ENCODE peak calls at places on chromosomes 1 and 21, in ten cellular contexts. H, Z, V, C, N, R, B, P, M and Q are unnamed samples.

GRCh38 chr21:26715878-26716506 is 129.2 kb downstream of the ADAMTS1 start:
- DNase-seq in M (no peak), B (peak), C (peak), R (peak), Z (no peak), H (no peak), V (no peak), N (peak), P (peak), Q (peak)

GRCh38 chr1:15843826-15844572 is 3.5 kb upstream of the SPEN start:
- DNase-seq in V (no peak), R (no peak), Z (no peak), N (no peak), C (no peak), P (no peak), M (no peak), H (no peak), B (no peak), Q (no peak)

GRCh38 chr1:13749543-13750307 is 49.7 kb downstream of the PRDM2 start:
- DNase-seq in H (no peak), P (peak), V (peak), Z (peak), M (no peak), N (no peak), B (peak), R (peak), C (peak), Q (peak)

GRCh38 chr1:160121388-160121787 is 5.8 kb downstream of the ATP1A2 start:
- DNase-seq in V (no peak), N (no peak), C (no peak), P (no peak), H (no peak), Z (no peak), M (no peak), R (no peak), B (no peak), Q (no peak)

GRCh38 chr21:39515684-39516083 is 63.9 kb downstream of the SH3BGR start:
- DNase-seq in P (no peak), V (no peak), N (no peak), B (no peak), H (no peak), M (no peak), Z (no peak), R (no peak), C (no peak), Q (no peak)

GRCh38 chr1:143660354-143660941 is 311.3 kb downstream of the FAM72C start:
- DNase-seq in H (no peak), Z (no peak), R (no peak), V (no peak), M (no peak), P (no peak), B (no peak), C (no peak), N (no peak), Q (no peak)

GRCh38 chr1:225230483-225230882 is 197.4 kb downstream of the LBR start:
- DNase-seq in P (no peak), N (no peak), M (no peak), H (no peak), V (no peak), Z (no peak), R (no peak), B (no peak), C (no peak), Q (no peak)

GRCh38 chr1:192579319-192579738 is 3.8 kb downstream of the RGS1 start:
- DNase-seq in P (peak), V (no peak), N (no peak), C (no peak), Z (no peak), B (peak), H (no peak), R (no peak), M (no peak), Q (peak)

GRCh38 chr1:201946224-201946908 is at the start of gene LMOD1:
- DNase-seq in P (peak), Z (peak), N (peak), B (peak), M (peak), H (peak), V (peak), R (peak), C (no peak), Q (peak)

GRCh38 chr21:27647401-27647800 is 680.5 kb upstream of the ADAMTS5 start:
- DNase-seq in C (no peak), B (peak), Z (no peak), N (no peak), P (no peak), V (no peak), M (no peak), H (no peak), R (no peak), Q (peak)

GRCh38 chr1:79519084-79519760 is 512.7 kb upstream of the ADGRL4 start:
- DNase-seq in P (no peak), Z (no peak), V (no peak), N (no peak), B (no peak), H (no peak), C (no peak), R (no peak), M (no peak), Q (no peak)

GRCh38 chr1:109732390-109732763 is 8.5 kb downstream of the GSTM3 start:
- DNase-seq in P (no peak), N (no peak), Z (no peak), R (no peak), M (no peak), V (no peak), B (no peak), C (no peak), H (no peak), Q (no peak)

GRCh38 chr1:242651817-242652216 is 127.3 kb upstream of the PLD5 start:
- DNase-seq in H (no peak), C (no peak), R (peak), M (no peak), N (peak), B (no peak), P (no peak), V (no peak), Z (no peak), Q (no peak)

GRCh38 chr1:63987014-63987630 is 213.3 kb downstream of the ROR1 start:
- DNase-seq in Z (no peak), P (peak), C (no peak), R (no peak), V (no peak), B (peak), N (no peak), H (no peak), M (no peak), Q (peak)

GRCh38 chr1:213070399-213070798 is 19.4 kb downstream of the RPS6KC1 start:
- DNase-seq in R (peak), Z (no peak), B (peak), M (peak), P (peak), V (no peak), N (no peak), H (no peak), C (no peak), Q (peak)

GRCh38 chr1:44630116-44630515 is 44.2 kb downstream of the TMEM53 start:
- DNase-seq in V (no peak), H (no peak), P (peak), N (no peak), C (no peak), B (peak), M (no peak), R (no peak), Z (no peak), Q (peak)

GRCh38 chr1:18561967-18562366 is 68.7 kb upstream of the PAX7 start:
- DNase-seq in V (no peak), Z (no peak), H (no peak), M (no peak), R (no peak), N (no peak), B (no peak), C (no peak), P (no peak), Q (no peak)

GRCh38 chr1:18557621-18558465 is 72.8 kb upstream of the PAX7 start:
- DNase-seq in C (no peak), Z (peak), N (no peak), B (peak), R (peak), P (no peak), H (peak), V (no peak), M (no peak), Q (no peak)

GRCh38 chr1:18556364-18556763 is 74.3 kb upstream of the PAX7 start:
- DNase-seq in V (no peak), P (peak), R (no peak), M (no peak), N (no peak), C (no peak), B (peak), Z (no peak), H (no peak), Q (peak)

GRCh38 chr1:18564661-18565060 is 66.0 kb upstream of the PAX7 start:
- DNase-seq in N (no peak), Z (no peak), V (no peak), R (no peak), H (no peak), P (no peak), M (no peak), C (no peak), B (no peak), Q (no peak)

GRCh38 chr1:18560692-18561091 is 70.0 kb upstream of the PAX7 start:
- DNase-seq in H (no peak), M (no peak), R (no peak), C (no peak), P (no peak), B (no peak), Z (no peak), V (no peak), N (no peak), Q (no peak)
- TF ChIP-seq CTCF in H (no peak), M (no peak), R (no peak), C (no peak), P (no peak), B (no peak), Z (no peak), V (no peak), N (no peak), Q (no peak)

GRCh38 chr21:34220556-34221195 is 143.1 kb upstream of the KCNE2 start:
- DNase-seq in V (no peak), M (no peak), C (no peak), N (no peak), P (no peak), R (no peak), Z (no peak), B (no peak), H (no peak), Q (no peak)
- H3K4me3 ChIP-seq in V (no peak), M (no peak), C (no peak), N (no peak), P (no peak), R (no peak), Z (no peak), B (no peak), H (no peak), Q (no peak)

DNA sequence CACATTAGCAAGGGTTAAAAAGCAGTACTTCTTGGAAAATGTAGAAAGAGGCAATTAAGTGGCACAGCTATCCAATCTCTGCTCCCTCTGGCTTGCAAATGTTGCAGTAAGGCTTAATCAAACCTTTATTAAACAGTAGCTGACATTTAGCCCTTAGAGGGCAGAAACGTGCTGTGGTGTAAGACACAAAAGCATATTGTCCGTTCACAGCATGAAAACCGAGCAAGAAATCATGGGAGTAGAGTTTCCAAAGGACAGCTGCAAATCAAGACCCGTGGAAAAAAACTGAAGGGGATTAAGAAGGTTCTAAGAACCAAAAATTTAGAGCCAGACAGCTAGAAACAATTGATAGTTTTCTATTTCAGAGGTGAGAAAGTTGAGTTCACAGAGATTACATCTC is 13.1 kb downstream of the ZP4 start:
- DNase-seq in C (no peak), B (no peak), Z (no peak), M (no peak), V (no peak), P (no peak), N (no peak), H (no peak), R (no peak), Q (no peak)
- TF ChIP-seq CTCF in C (no peak), B (no peak), Z (no peak), M (no peak), V (no peak), P (no peak), N (no peak), H (no peak), R (no peak), Q (no peak)

GRCh38 chr21:46667191-46667734 is 31.8 kb downstream of the PRMT2 start:
- DNase-seq in V (no peak), N (peak), M (no peak), H (no peak), P (peak), R (no peak), B (peak), Z (no peak), C (no peak), Q (peak)

GRCh38 chr21:46667735-46668380 is 32.4 kb downstream of the PRMT2 start:
- DNase-seq in P (peak), B (peak), Z (no peak), H (no peak), V (no peak), N (peak), M (no peak), C (no peak), R (peak), Q (peak)

GRCh38 chr21:46664316-46664995 is 29.0 kb downstream of the PRMT2 start:
- DNase-seq in N (no peak), V (no peak), P (no peak), R (no peak), H (no peak), B (no peak), Z (no peak), C (no peak), M (no peak), Q (no peak)

GRCh38 chr21:46665566-46665965 is 30.1 kb downstream of the PRMT2 start:
- DNase-seq in Z (no peak), P (no peak), R (no peak), H (no peak), M (no peak), B (peak), V (no peak), C (no peak), N (no peak), Q (no peak)

DNA sequence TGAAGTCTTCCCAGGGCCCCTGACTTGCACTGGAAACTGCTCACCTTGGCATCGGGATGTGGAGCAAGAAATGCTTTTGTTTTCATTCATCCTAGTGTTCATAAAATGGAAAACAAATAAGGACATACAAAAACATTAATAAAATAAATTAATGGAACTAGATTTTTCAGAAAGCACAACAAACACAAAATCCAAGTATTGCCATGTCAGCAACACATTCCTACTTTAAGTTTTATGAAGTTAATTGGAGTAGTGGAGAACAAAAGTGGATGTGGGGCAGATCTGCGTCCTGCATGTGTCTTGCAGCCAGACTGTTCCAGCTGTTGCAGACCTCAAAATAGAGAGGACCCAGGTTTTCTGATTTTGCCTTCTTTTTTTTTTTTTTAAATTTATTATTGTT is 32.9 kb downstream of the PRMT2 start:
- DNase-seq in C (no peak), H (no peak), B (no peak), V (no peak), N (no peak), R (no peak), Z (no peak), P (no peak), M (no peak), Q (no peak)
- H3K4me3 ChIP-seq in C (no peak), H (no peak), B (peak), V (no peak), N (peak), R (peak), Z (peak), P (no peak), M (peak), Q (peak)